ENCODE peak calls at places on chromosomes 3 and 15, in nine cellular contexts. One of them, this sample, is unnamed.

GRCh38 chr3:33145221-33145900 is 31.5 kb downstream of the CRTAP start:
- DNase-seq in small intestine: no peak
- DNase-seq in NCI-H1436: no peak
- DNase-seq in substantia nigra: no peak
- DNase-seq in SJSA1: no peak
- DNase-seq in activated CD8-positive, alpha-beta memory T cell treated with anti-CD3 and anti-CD28 coated beads for 24 hours: no peak
- DNase-seq in brain microvascular endothelial cell: peak; percentile 35
- DNase-seq in neuronal stem cell: no peak
- DNase-seq in fibroblast of mammary gland: no peak
- DNase-seq in this sample: no peak

GRCh38 chr15:62880278-62880677 is 162.3 kb upstream of the TPM1 start:
- DNase-seq in neuronal stem cell: no peak
- DNase-seq in activated CD8-positive, alpha-beta memory T cell treated with anti-CD3 and anti-CD28 coated beads for 24 hours: no peak
- DNase-seq in substantia nigra: no peak
- DNase-seq in small intestine: no peak
- DNase-seq in fibroblast of mammary gland: peak; percentile 38
- DNase-seq in NCI-H1436: no peak
- DNase-seq in brain microvascular endothelial cell: no peak
- DNase-seq in SJSA1: no peak
- DNase-seq in this sample: no peak

GRCh38 chr3:43330981-43331380 is 44.6 kb downstream of the SNRK start:
- DNase-seq in neuronal stem cell: no peak
- DNase-seq in small intestine: no peak
- DNase-seq in substantia nigra: no peak
- DNase-seq in SJSA1: peak; percentile 27
- DNase-seq in activated CD8-positive, alpha-beta memory T cell treated with anti-CD3 and anti-CD28 coated beads for 24 hours: no peak
- DNase-seq in fibroblast of mammary gland: peak; percentile 28
- DNase-seq in NCI-H1436: no peak
- DNase-seq in brain microvascular endothelial cell: no peak
- DNase-seq in this sample: no peak

GRCh38 chr15:27250223-27250622 is 279.2 kb downstream of the GABRG3 start:
- DNase-seq in neuronal stem cell: no peak
- DNase-seq in small intestine: no peak
- DNase-seq in substantia nigra: no peak
- DNase-seq in activated CD8-positive, alpha-beta memory T cell treated with anti-CD3 and anti-CD28 coated beads for 24 hours: no peak
- DNase-seq in fibroblast of mammary gland: no peak
- DNase-seq in brain microvascular endothelial cell: no peak
- DNase-seq in SJSA1: no peak
- DNase-seq in NCI-H1436: no peak
- DNase-seq in this sample: no peak

GRCh38 chr3:95277614-95278013 is 1214.8 kb downstream of the NSUN3 start:
- DNase-seq in NCI-H1436: no peak
- DNase-seq in activated CD8-positive, alpha-beta memory T cell treated with anti-CD3 and anti-CD28 coated beads for 24 hours: no peak
- DNase-seq in neuronal stem cell: no peak
- DNase-seq in fibroblast of mammary gland: no peak
- DNase-seq in SJSA1: no peak
- DNase-seq in small intestine: no peak
- DNase-seq in brain microvascular endothelial cell: no peak
- DNase-seq in substantia nigra: no peak
- DNase-seq in this sample: no peak

GRCh38 chr3:141076821-141077571 is 25.8 kb downstream of the SPSB4 start:
- DNase-seq in SJSA1: no peak
- DNase-seq in brain microvascular endothelial cell: peak; percentile 73
- DNase-seq in activated CD8-positive, alpha-beta memory T cell treated with anti-CD3 and anti-CD28 coated beads for 24 hours: no peak
- DNase-seq in fibroblast of mammary gland: peak; percentile 51
- DNase-seq in neuronal stem cell: no peak
- DNase-seq in small intestine: no peak
- DNase-seq in NCI-H1436: peak; percentile 52
- DNase-seq in substantia nigra: no peak
- DNase-seq in this sample: peak; percentile 23

GRCh38 chr15:38085104-38085503 is 150.7 kb downstream of the TMCO5A start:
- DNase-seq in brain microvascular endothelial cell: no peak
- DNase-seq in small intestine: no peak
- DNase-seq in SJSA1: no peak
- DNase-seq in substantia nigra: no peak
- DNase-seq in NCI-H1436: no peak
- DNase-seq in neuronal stem cell: no peak
- DNase-seq in fibroblast of mammary gland: no peak
- DNase-seq in activated CD8-positive, alpha-beta memory T cell treated with anti-CD3 and anti-CD28 coated beads for 24 hours: no peak
- DNase-seq in this sample: peak; percentile 23

GRCh38 chr3:19866751-19867347 is 67.2 kb downstream of the EFHB start:
- DNase-seq in SJSA1: peak; percentile 33
- DNase-seq in substantia nigra: no peak
- DNase-seq in fibroblast of mammary gland: peak; percentile 58
- DNase-seq in small intestine: peak; percentile 65
- DNase-seq in brain microvascular endothelial cell: peak; percentile 74
- DNase-seq in neuronal stem cell: peak; percentile 74
- DNase-seq in activated CD8-positive, alpha-beta memory T cell treated with anti-CD3 and anti-CD28 coated beads for 24 hours: peak; percentile 61
- DNase-seq in NCI-H1436: peak; percentile 20
- DNase-seq in this sample: peak; percentile 84

GRCh38 chr15:73440571-73440970 is 2.4 kb upstream of the REC114 start:
- DNase-seq in activated CD8-positive, alpha-beta memory T cell treated with anti-CD3 and anti-CD28 coated beads for 24 hours: no peak
- DNase-seq in neuronal stem cell: no peak
- DNase-seq in fibroblast of mammary gland: no peak
- DNase-seq in brain microvascular endothelial cell: no peak
- DNase-seq in SJSA1: no peak
- DNase-seq in small intestine: no peak
- DNase-seq in substantia nigra: no peak
- DNase-seq in NCI-H1436: no peak
- DNase-seq in this sample: no peak

GRCh38 chr3:119293761-119294401 is at the start of gene ARHGAP31:
- DNase-seq in activated CD8-positive, alpha-beta memory T cell treated with anti-CD3 and anti-CD28 coated beads for 24 hours: peak; percentile 91
- DNase-seq in small intestine: peak; percentile 47
- DNase-seq in neuronal stem cell: peak; percentile 39
- DNase-seq in SJSA1: peak; percentile 77
- DNase-seq in brain microvascular endothelial cell: peak; percentile 81
- DNase-seq in fibroblast of mammary gland: peak; percentile 78
- DNase-seq in NCI-H1436: peak; percentile 23
- DNase-seq in substantia nigra: no peak
- DNase-seq in this sample: peak; percentile 21

GRCh38 chr3:114408763-114409162 is 114.9 kb downstream of the TIGIT start:
- DNase-seq in small intestine: no peak
- DNase-seq in activated CD8-positive, alpha-beta memory T cell treated with anti-CD3 and anti-CD28 coated beads for 24 hours: no peak
- DNase-seq in NCI-H1436: peak; percentile 46
- DNase-seq in neuronal stem cell: peak; percentile 21
- DNase-seq in brain microvascular endothelial cell: no peak
- DNase-seq in SJSA1: no peak
- DNase-seq in substantia nigra: no peak
- DNase-seq in fibroblast of mammary gland: peak; percentile 35
- DNase-seq in this sample: no peak

GRCh38 chr3:128619146-128619890 is 31.3 kb downstream of the RPN1 start:
- DNase-seq in substantia nigra: no peak
- DNase-seq in brain microvascular endothelial cell: peak; percentile 87
- DNase-seq in fibroblast of mammary gland: peak; percentile 97
- DNase-seq in activated CD8-positive, alpha-beta memory T cell treated with anti-CD3 and anti-CD28 coated beads for 24 hours: peak; percentile 69
- DNase-seq in SJSA1: no peak
- DNase-seq in small intestine: no peak
- DNase-seq in neuronal stem cell: no peak
- DNase-seq in NCI-H1436: no peak
- DNase-seq in this sample: no peak

GRCh38 chr3:123338021-123338619 is 110.8 kb downstream of the ADCY5 start:
- DNase-seq in activated CD8-positive, alpha-beta memory T cell treated with anti-CD3 and anti-CD28 coated beads for 24 hours: no peak
- DNase-seq in NCI-H1436: no peak
- DNase-seq in substantia nigra: no peak
- DNase-seq in brain microvascular endothelial cell: no peak
- DNase-seq in fibroblast of mammary gland: no peak
- DNase-seq in SJSA1: no peak
- DNase-seq in neuronal stem cell: no peak
- DNase-seq in small intestine: no peak
- DNase-seq in this sample: no peak

GRCh38 chr3:128845695-128846491 is 33.5 kb upstream of the ACAD9 start:
- DNase-seq in substantia nigra: peak; percentile 55
- DNase-seq in SJSA1: peak; percentile 79
- DNase-seq in brain microvascular endothelial cell: peak; percentile 65
- DNase-seq in fibroblast of mammary gland: peak; percentile 63
- DNase-seq in neuronal stem cell: peak; percentile 57
- DNase-seq in NCI-H1436: peak; percentile 87
- DNase-seq in activated CD8-positive, alpha-beta memory T cell treated with anti-CD3 and anti-CD28 coated beads for 24 hours: peak; percentile 91
- DNase-seq in small intestine: peak; percentile 60
- DNase-seq in this sample: peak; percentile 80

GRCh38 chr15:91258436-91258779 is 158.4 kb downstream of the SV2B start:
- DNase-seq in substantia nigra: no peak
- DNase-seq in activated CD8-positive, alpha-beta memory T cell treated with anti-CD3 and anti-CD28 coated beads for 24 hours: no peak
- DNase-seq in small intestine: no peak
- DNase-seq in SJSA1: no peak
- DNase-seq in brain microvascular endothelial cell: no peak
- DNase-seq in NCI-H1436: no peak
- DNase-seq in neuronal stem cell: no peak
- DNase-seq in fibroblast of mammary gland: no peak
- DNase-seq in this sample: no peak

GRCh38 chr3:23809840-23810341 is 4.1 kb downstream of the UBE2E1 start:
- DNase-seq in NCI-H1436: no peak
- DNase-seq in substantia nigra: no peak
- DNase-seq in activated CD8-positive, alpha-beta memory T cell treated with anti-CD3 and anti-CD28 coated beads for 24 hours: no peak
- DNase-seq in brain microvascular endothelial cell: no peak
- DNase-seq in small intestine: no peak
- DNase-seq in fibroblast of mammary gland: no peak
- DNase-seq in SJSA1: no peak
- DNase-seq in neuronal stem cell: no peak
- DNase-seq in this sample: peak; percentile 46

GRCh38 chr3:190089711-190090110 is 31.0 kb downstream of the P3H2 start:
- DNase-seq in brain microvascular endothelial cell: no peak
- DNase-seq in neuronal stem cell: no peak
- DNase-seq in activated CD8-positive, alpha-beta memory T cell treated with anti-CD3 and anti-CD28 coated beads for 24 hours: no peak
- DNase-seq in fibroblast of mammary gland: peak; percentile 22
- DNase-seq in NCI-H1436: no peak
- DNase-seq in SJSA1: peak; percentile 86
- DNase-seq in small intestine: no peak
- DNase-seq in substantia nigra: no peak
- DNase-seq in this sample: no peak

GRCh38 chr15:79878078-79878705 is 18.6 kb downstream of the MTHFS start:
- DNase-seq in SJSA1: no peak
- DNase-seq in neuronal stem cell: no peak
- DNase-seq in fibroblast of mammary gland: no peak
- DNase-seq in small intestine: no peak
- DNase-seq in activated CD8-positive, alpha-beta memory T cell treated with anti-CD3 and anti-CD28 coated beads for 24 hours: no peak
- DNase-seq in brain microvascular endothelial cell: no peak
- DNase-seq in substantia nigra: no peak
- DNase-seq in NCI-H1436: no peak
- DNase-seq in this sample: no peak

GRCh38 chr3:31224936-31225335 is 307.8 kb upstream of the STT3B start:
- DNase-seq in NCI-H1436: no peak
- DNase-seq in small intestine: no peak
- DNase-seq in fibroblast of mammary gland: no peak
- DNase-seq in SJSA1: no peak
- DNase-seq in neuronal stem cell: no peak
- DNase-seq in substantia nigra: no peak
- DNase-seq in brain microvascular endothelial cell: no peak
- DNase-seq in activated CD8-positive, alpha-beta memory T cell treated with anti-CD3 and anti-CD28 coated beads for 24 hours: no peak
- DNase-seq in this sample: no peak

GRCh38 chr3:125245521-125245920 is 33.0 kb upstream of the SLC12A8 start:
- DNase-seq in activated CD8-positive, alpha-beta memory T cell treated with anti-CD3 and anti-CD28 coated beads for 24 hours: no peak
- DNase-seq in NCI-H1436: no peak
- DNase-seq in fibroblast of mammary gland: peak; percentile 47
- DNase-seq in substantia nigra: no peak
- DNase-seq in SJSA1: no peak
- DNase-seq in brain microvascular endothelial cell: peak; percentile 53
- DNase-seq in neuronal stem cell: no peak
- DNase-seq in small intestine: no peak
- DNase-seq in this sample: no peak

GRCh38 chr3:52471371-52472238 is 16.2 kb downstream of the NISCH start:
- DNase-seq in small intestine: no peak
- DNase-seq in activated CD8-positive, alpha-beta memory T cell treated with anti-CD3 and anti-CD28 coated beads for 24 hours: peak; percentile 68
- DNase-seq in brain microvascular endothelial cell: peak; percentile 52
- DNase-seq in fibroblast of mammary gland: peak; percentile 59
- DNase-seq in substantia nigra: no peak
- DNase-seq in NCI-H1436: no peak
- DNase-seq in SJSA1: no peak
- DNase-seq in neuronal stem cell: no peak
- DNase-seq in this sample: peak; percentile 49

GRCh38 chr15:81303241-81304225 is 20.4 kb downstream of the STARD5 start:
- DNase-seq in neuronal stem cell: no peak
- DNase-seq in activated CD8-positive, alpha-beta memory T cell treated with anti-CD3 and anti-CD28 coated beads for 24 hours: peak; percentile 59
- DNase-seq in brain microvascular endothelial cell: peak; percentile 56
- DNase-seq in SJSA1: no peak
- DNase-seq in substantia nigra: no peak
- DNase-seq in fibroblast of mammary gland: no peak
- DNase-seq in small intestine: no peak
- DNase-seq in NCI-H1436: no peak
- DNase-seq in this sample: peak; percentile 13